ENCODE peak calls at places on chromosomes 16 and 17, in six cellular contexts. A is renal cortical epithelial cell; G is stimulated activated CD4-positive, alpha-beta T cell treated with anti-CD3 and anti-CD28 coated beads, Interleukin-1b, Interleukin-23, amount 100 ng/mL, for 4 hours; D is H54; Q is GM20000; B is DND-41. O is an unnamed sample.

GRCh38 chr17:28402224-28402630 is 3.8 kb downstream of the SLC46A1 start:
- DNase-seq in B (no peak), D (no peak), G (no peak), Q (no peak), A (no peak), O (no peak)

GRCh38 chr17:60390881-60391418 is 983 bp downstream of the USP32 start:
- DNase-seq in A (peak), B (peak), G (no peak), Q (peak), D (no peak), O (peak)

GRCh38 chr17:65541453-65541852 is 20.0 kb downstream of the AXIN2 start:
- DNase-seq in G (no peak), D (no peak), Q (no peak), B (no peak), A (no peak), O (no peak)

GRCh38 chr16:648786-649589 is at the start of gene WDR90:
- DNase-seq in G (peak), B (peak), D (peak), Q (peak), A (peak), O (peak)

GRCh38 chr16:65038125-65038524 is 83.7 kb downstream of the CDH11 start:
- DNase-seq in G (no peak), Q (no peak), D (no peak), A (no peak), B (no peak), O (no peak)

GRCh38 chr16:57424599-57424998 is 20.0 kb downstream of the CCL17 start:
- DNase-seq in Q (no peak), B (no peak), D (no peak), A (no peak), G (no peak), O (peak)

GRCh38 chr17:76909971-76910760 is 42.0 kb downstream of the MGAT5B start:
- DNase-seq in Q (peak), B (peak), D (peak), A (peak), G (no peak), O (no peak)

GRCh38 chr17:45299311-45299710 is 17.5 kb downstream of the MAP3K14 start:
- DNase-seq in B (no peak), G (no peak), A (no peak), D (no peak), Q (no peak), O (peak)

GRCh38 chr16:59573528-59574271 is 839.6 kb upstream of the GOT2 start:
- DNase-seq in B (no peak), Q (no peak), D (no peak), G (no peak), A (no peak), O (no peak)

GRCh38 chr17:19613979-19614378 is 34.6 kb upstream of the ALDH3A2 start:
- DNase-seq in Q (no peak), G (no peak), A (no peak), D (no peak), B (no peak), O (no peak)

GRCh38 chr16:66287916-66288315 is 78.6 kb upstream of the CDH5 start:
- DNase-seq in G (no peak), Q (no peak), D (no peak), A (no peak), B (no peak), O (no peak)

GRCh38 chr17:44842748-44843147 is 4.9 kb upstream of the HIGD1B start:
- DNase-seq in B (no peak), G (no peak), A (no peak), D (no peak), Q (no peak), O (no peak)

GRCh38 chr16:29854520-29855100 is 8.4 kb downstream of the CDIPT start:
- DNase-seq in Q (no peak), D (no peak), B (no peak), A (no peak), G (no peak), O (no peak)

GRCh38 chr16:53457670-53458069 is 23.4 kb downstream of the RBL2 start:
- DNase-seq in D (no peak), A (peak), G (peak), Q (peak), B (peak), O (no peak)

GRCh38 chr17:72843591-72843990 is 248.9 kb downstream of the SLC39A11 start:
- DNase-seq in B (no peak), Q (no peak), G (no peak), A (no peak), D (no peak), O (no peak)

GRCh38 chr17:66791337-66791736 is 43.6 kb upstream of the CACNG5 start:
- DNase-seq in G (no peak), D (no peak), A (no peak), B (no peak), Q (no peak), O (peak)

GRCh38 chr17:14451729-14452191 is 150.9 kb downstream of the HS3ST3B1 start:
- DNase-seq in B (no peak), G (no peak), A (no peak), D (no peak), Q (no peak), O (no peak)

GRCh38 chr16:62870554-62870953 is 834.3 kb upstream of the CDH8 start:
- DNase-seq in B (no peak), D (no peak), Q (no peak), G (no peak), A (no peak), O (no peak)

GRCh38 chr17:18285296-18285695 is 24.8 kb downstream of the MIEF2 start:
- DNase-seq in A (no peak), G (no peak), D (no peak), Q (no peak), B (no peak), O (no peak)

GRCh38 chr17:36475346-36475970 is 11.0 kb upstream of the ZNHIT3 start:
- DNase-seq in A (no peak), Q (no peak), D (no peak), G (no peak), B (no peak), O (peak)

GRCh38 chr17:79224903-79225302 is 150.3 kb downstream of the ENGASE start:
- DNase-seq in Q (no peak), B (no peak), G (no peak), A (no peak), D (no peak), O (no peak)

GRCh38 chr17:55158439-55158838 is 106.3 kb upstream of the HLF start:
- DNase-seq in B (no peak), A (peak), D (peak), Q (no peak), G (no peak), O (no peak)

GRCh38 chr16:85611455-85612190 is 1.5 kb upstream of the GSE1 start:
- DNase-seq in B (peak), Q (peak), A (peak), G (peak), D (peak), O (peak)

GRCh38 chr17:52357855-52358254 is 199.3 kb upstream of the CA10 start:
- DNase-seq in Q (no peak), D (no peak), A (no peak), G (no peak), B (no peak), O (no peak)

GRCh38 chr16:81142864-81143263 is 46.7 kb upstream of the GCSH start:
- DNase-seq in G (no peak), D (no peak), Q (no peak), A (no peak), B (no peak), O (no peak)

GRCh38 chr17:82432017-82432416 is 13.6 kb upstream of the OGFOD3 start:
- DNase-seq in D (no peak), G (no peak), B (no peak), Q (no peak), A (no peak), O (no peak)

GRCh38 chr17:38749222-38750043 is 1.3 kb upstream of the PCGF2 start:
- DNase-seq in D (peak), B (no peak), Q (peak), G (no peak), A (peak), O (peak)

GRCh38 chr17:28937044-28937729 is 14.1 kb downstream of the PHF12 start:
- DNase-seq in A (peak), D (no peak), B (no peak), Q (no peak), G (no peak), O (peak)

GRCh38 chr17:33697557-33697956 is 404.5 kb upstream of the ASIC2 start:
- DNase-seq in B (no peak), G (no peak), D (no peak), A (no peak), Q (no peak), O (no peak)

GRCh38 chr17:41666336-41666680 is 22.4 kb upstream of the EIF1 start:
- DNase-seq in B (peak), A (peak), D (peak), Q (peak), G (peak), O (peak)

GRCh38 chr16:72673118-72673517 is 374.8 kb downstream of the ZFHX3 start:
- DNase-seq in B (no peak), D (no peak), G (no peak), Q (no peak), A (peak), O (no peak)

GRCh38 chr16:56370836-56371235 is 54.5 kb downstream of the AMFR start:
- DNase-seq in G (no peak), A (peak), D (no peak), B (no peak), Q (no peak), O (no peak)

GRCh38 chr16:86292171-86292775 is 218.1 kb upstream of the FOXF1 start:
- DNase-seq in A (no peak), D (no peak), G (no peak), B (no peak), Q (no peak), O (no peak)